ENCODE peak calls at places on chromosomes 2 and 18, in nine cellular contexts. R is neural progenitor cell; B is CD8-positive, alpha-beta T cell; D is GM10248; Q is WTC11; X is pancreas; G is foreskin keratinocyte; Y is astrocyte of the cerebellum; H is astrocyte of the spinal cord. M is an unnamed sample.

GRCh38 chr2:37500031-37500430 is 155.6 kb downstream of the QPCT start:
- DNase-seq in R (no peak), B (no peak), D (no peak), Q (no peak), X (no peak), G (peak; percentile 22), Y (no peak), H (peak; percentile 15), M (no peak)

GRCh38 chr2:106886916-106887758 is 1.2 kb upstream of the ST6GAL2 start:
- DNase-seq in R (peak; percentile 71), B (no peak), D (no peak), Q (peak; percentile 81), X (peak; percentile 45), G (peak; percentile 49), Y (no peak), H (peak; percentile 41), M (peak; percentile 66)

GRCh38 chr2:95333056-95333455 is 35.9 kb downstream of the KCNIP3 start:
- DNase-seq in R (no peak), B (no peak), D (no peak), Q (no peak), X (no peak), G (no peak), Y (no peak), H (no peak), M (no peak)

GRCh38 chr18:30457156-30457555 is 585.4 kb downstream of the DSC3 start:
- DNase-seq in R (no peak), B (no peak), D (no peak), Q (no peak), X (no peak), G (no peak), Y (no peak), H (no peak), M (no peak)

GRCh38 chr2:40431600-40431955 is 20.3 kb downstream of the SLC8A1 start:
- DNase-seq in R (no peak), B (no peak), D (no peak), Q (no peak), X (peak; percentile 32), G (peak; percentile 41), Y (no peak), H (peak; percentile 81), M (no peak)

GRCh38 chr2:158042245-158042644 is 59.4 kb upstream of the UPP2 start:
- DNase-seq in R (peak; percentile 35), B (no peak), D (no peak), Q (no peak), X (no peak), G (peak; percentile 38), Y (no peak), H (no peak), M (no peak)

GRCh38 chr2:44942304-44943030 is 965 bp downstream of the SIX3 start:
- DNase-seq in R (peak; percentile 55), B (no peak), D (no peak), Q (peak; percentile 48), X (no peak), G (no peak), Y (no peak), H (no peak), M (peak; percentile 45)

GRCh38 chr2:132677661-132678060 is 7.7 kb upstream of the LYPD1 start:
- DNase-seq in R (no peak), B (no peak), D (no peak), Q (no peak), X (no peak), G (peak; percentile 28), Y (no peak), H (peak; percentile 56), M (no peak)

GRCh38 chr2:120094795-120095194 is 81.9 kb downstream of the EPB41L5 start:
- DNase-seq in R (no peak), B (no peak), D (no peak), Q (no peak), X (no peak), G (no peak), Y (no peak), H (peak; percentile 24), M (no peak)

GRCh38 chr2:157839162-157839801 is 36.8 kb downstream of the ACVR1 start:
- DNase-seq in R (peak; percentile 95), B (no peak), D (no peak), Q (peak; percentile 77), X (no peak), G (peak; percentile 26), Y (peak; percentile 63), H (peak; percentile 85), M (peak; percentile 67)

GRCh38 chr2:42722328-42723190 is 41.4 kb downstream of the OXER1 start:
- DNase-seq in R (peak; percentile 37), B (no peak), D (peak; percentile 70), Q (no peak), X (peak; percentile 68), G (peak; percentile 71), Y (peak; percentile 75), H (peak; percentile 86), M (no peak)

GRCh38 chr2:173032032-173032431 is 43.6 kb upstream of the MAP3K20 start:
- DNase-seq in R (no peak), B (no peak), D (no peak), Q (no peak), X (no peak), G (no peak), Y (no peak), H (no peak), M (no peak)

GRCh38 chr2:27727257-27727656 is 44.3 kb upstream of the MRPL33 start:
- DNase-seq in R (no peak), B (no peak), D (no peak), Q (no peak), X (no peak), G (no peak), Y (no peak), H (no peak), M (no peak)

GRCh38 chr2:20221169-20221938 is 3.6 kb downstream of the SDC1 start:
- DNase-seq in R (no peak), B (no peak), D (no peak), Q (no peak), X (no peak), G (peak; percentile 73), Y (peak; percentile 11), H (peak; percentile 42), M (no peak)

GRCh38 chr2:127134833-127135830 is 28.2 kb upstream of the BIN1 start:
- DNase-seq in R (no peak), B (no peak), D (peak; percentile 52), Q (no peak), X (no peak), G (no peak), Y (no peak), H (no peak), M (peak; percentile 46)

GRCh38 chr2:139055165-139055564 is 275.0 kb upstream of the NXPH2 start:
- DNase-seq in R (no peak), B (no peak), D (no peak), Q (no peak), X (no peak), G (peak; percentile 22), Y (no peak), H (no peak), M (no peak)

GRCh38 chr18:11578799-11579198 is 30.6 kb upstream of the SLC35G4 start:
- DNase-seq in R (no peak), B (no peak), D (no peak), Q (no peak), X (no peak), G (no peak), Y (no peak), H (no peak), M (no peak)

GRCh38 chr2:39730685-39731302 is 48.3 kb downstream of the THUMPD2 start:
- DNase-seq in R (peak; percentile 39), B (no peak), D (peak; percentile 35), Q (no peak), X (no peak), G (peak; percentile 35), Y (no peak), H (peak; percentile 35), M (no peak)

GRCh38 chr2:158095269-158095668 is 6.4 kb upstream of the UPP2 start:
- DNase-seq in R (no peak), B (no peak), D (no peak), Q (no peak), X (no peak), G (no peak), Y (no peak), H (no peak), M (no peak)

GRCh38 chr2:114426111-114426510 is 16.3 kb upstream of the DPP10 start:
- DNase-seq in R (no peak), B (no peak), D (no peak), Q (no peak), X (no peak), G (no peak), Y (no peak), H (no peak), M (no peak)

GRCh38 chr2:218516614-218517013 is 51.5 kb downstream of the USP37 start:
- DNase-seq in R (peak; percentile 16), B (peak; percentile 8), D (no peak), Q (no peak), X (no peak), G (no peak), Y (no peak), H (no peak), M (no peak)
- TF ChIP-seq CTCF in R (peak; percentile 44), B (peak; percentile 40), D (no peak), Q (peak; percentile 41), X (peak; percentile 9), G (peak; percentile 56), Y (peak; percentile 25), H (peak; percentile 32), M (peak; percentile 32)

GRCh38 chr2:176088048-176088936 is 4.2 kb upstream of the HOXD13 start:
- DNase-seq in R (peak; percentile 76), B (no peak), D (peak; percentile 54), Q (peak; percentile 79), X (peak; percentile 48), G (no peak), Y (peak; percentile 13), H (peak; percentile 35), M (peak; percentile 74)
- TF ChIP-seq CTCF in R (peak; percentile 71), B (peak; percentile 23), D (peak; percentile 82), Q (no peak), X (peak; percentile 64), G (peak; percentile 65), Y (peak; percentile 79), H (peak; percentile 85), M (peak; percentile 50)

GRCh38 chr2:62423235-62423634 is 82.8 kb downstream of the TMEM17 start:
- DNase-seq in R (peak; percentile 31), B (no peak), D (no peak), Q (no peak), X (no peak), G (peak; percentile 42), Y (no peak), H (no peak), M (no peak)
- TF ChIP-seq CTCF in R (peak; percentile 45), B (no peak), D (no peak), Q (no peak), X (no peak), G (peak; percentile 72), Y (peak; percentile 40), H (peak; percentile 33), M (no peak)

DNA sequence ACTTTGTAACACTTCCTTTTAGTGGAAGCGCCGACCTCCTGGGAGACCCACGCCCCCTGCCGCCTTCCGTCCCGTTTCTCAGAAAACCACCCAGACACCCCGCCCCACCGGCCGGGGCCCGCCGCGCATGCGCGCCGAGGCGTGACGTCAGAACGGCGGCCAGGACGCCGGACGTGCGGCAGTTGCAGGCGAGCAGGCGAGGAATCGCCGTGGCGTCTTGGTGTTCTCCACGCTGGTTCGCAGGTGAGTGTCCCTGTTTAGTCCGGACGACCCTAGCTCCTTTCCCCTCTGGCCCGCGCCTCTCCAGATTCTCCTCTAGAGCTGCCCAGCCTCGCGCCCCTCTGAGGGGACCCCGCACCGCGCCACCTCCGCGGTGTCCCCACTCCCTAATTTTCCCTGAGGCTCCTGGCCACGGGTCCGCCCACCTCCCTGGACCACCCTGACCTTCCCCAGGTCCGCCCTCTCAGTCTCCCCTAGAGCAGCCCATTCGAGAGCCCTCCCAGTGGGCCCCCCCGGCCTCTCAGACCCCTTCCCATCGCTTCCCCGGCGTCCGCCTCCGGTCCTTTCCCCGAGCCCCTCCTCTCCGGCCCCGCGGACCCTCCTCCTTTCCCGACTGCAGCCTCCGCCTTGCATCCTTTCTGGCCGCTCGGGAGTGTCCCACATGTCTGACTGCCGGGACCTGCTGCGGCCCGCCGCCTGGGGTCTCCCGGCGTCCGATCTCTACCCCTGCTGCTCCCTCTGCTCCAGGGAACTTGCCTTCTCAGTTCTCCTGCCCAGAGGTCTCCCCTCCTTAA is at the start of gene PLEKHB2:
- DNase-seq in R (peak; percentile 94), B (peak; percentile 94), D (peak; percentile 95), Q (peak; percentile 91), X (peak; percentile 86), G (peak; percentile 72), Y (peak; percentile 64), H (peak; percentile 94), M (peak; percentile 95)
- TF ChIP-seq CTCF in R (peak; percentile 46), B (no peak), D (no peak), Q (no peak), X (no peak), G (peak; percentile 52), Y (peak; percentile 33), H (peak; percentile 24), M (no peak)